ENCODE peak calls at places on chromosomes 4 and X, in ten cellular contexts. T is heart right ventricle; Q is CD8-positive, alpha-beta T cell; S is foreskin fibroblast; R is OCI-LY7; I is gastrocnemius medialis; B is choroid plexus epithelial cell; X is fibroblast of the aortic adventitia; Z is cardiac fibroblast; N is cardiac muscle cell. U is an unnamed sample.

GRCh38 chrX:2697741-2698294 is 6.7 kb downstream of the CD99 start:
- DNase-seq in Q (no peak), I (no peak), T (no peak), B (peak), N (no peak), X (peak), S (peak), R (peak), Z (no peak), U (peak)

GRCh38 chrX:56564182-56564885 is 907 bp downstream of the UBQLN2 start:
- DNase-seq in T (no peak), B (peak), N (peak), X (peak), Q (peak), Z (peak), R (peak), I (peak), S (peak), U (peak)

GRCh38 chrX:32530802-32531403 is 680.4 kb downstream of the DMD start:
- DNase-seq in Z (peak), N (peak), I (no peak), T (no peak), Q (no peak), B (peak), X (peak), S (peak), R (peak), U (peak)

GRCh38 chr4:69321153-69321729 is 41.0 kb downstream of the UGT2B28 start:
- DNase-seq in X (no peak), N (no peak), R (no peak), Q (no peak), B (no peak), I (no peak), Z (no peak), T (no peak), S (no peak), U (no peak)

GRCh38 chr4:65089666-65090065 is 580.6 kb downstream of the EPHA5 start:
- DNase-seq in X (peak), B (peak), Q (no peak), R (no peak), Z (peak), T (no peak), I (no peak), S (no peak), N (peak), U (peak)

GRCh38 chr4:168437192-168437938 is 42.9 kb downstream of the DDX60L start:
- DNase-seq in Q (no peak), X (no peak), B (no peak), R (no peak), T (no peak), N (no peak), S (no peak), I (no peak), Z (no peak), U (no peak)

GRCh38 chrX:56978172-56978571 is 17.2 kb downstream of the SPIN3 start:
- DNase-seq in Z (peak), I (peak), T (peak), X (peak), B (peak), Q (peak), S (peak), N (peak), R (peak), U (peak)

GRCh38 chr4:7924570-7924969 is 15.1 kb downstream of the AFAP1 start:
- DNase-seq in I (no peak), N (no peak), T (no peak), R (no peak), X (no peak), B (peak), S (no peak), Q (no peak), Z (no peak), U (no peak)

GRCh38 chrX:41475611-41476241 is 28.6 kb downstream of the NYX start:
- DNase-seq in Q (no peak), B (peak), N (no peak), Z (no peak), X (no peak), R (no peak), S (no peak), I (no peak), T (no peak), U (peak)

GRCh38 chr4:114383721-114384120 is 214.9 kb upstream of the UGT8 start:
- DNase-seq in Q (no peak), S (peak), B (peak), T (no peak), X (peak), I (no peak), N (peak), R (no peak), Z (peak), U (peak)

GRCh38 chr4:73257995-73258667 is 467 bp downstream of the ANKRD17 start:
- DNase-seq in R (peak), T (peak), Q (no peak), X (peak), I (peak), N (peak), Z (peak), S (peak), B (peak), U (peak)

GRCh38 chr4:150156543-150156942 is 78.3 kb downstream of the DCLK2 start:
- DNase-seq in X (no peak), T (no peak), N (no peak), Z (no peak), R (no peak), B (no peak), S (no peak), Q (no peak), I (no peak), U (no peak)

GRCh38 chr4:26127851-26128337 is 192.9 kb upstream of the RBPJ start:
- DNase-seq in T (no peak), I (no peak), N (no peak), X (peak), R (no peak), B (no peak), S (peak), Z (no peak), Q (no peak), U (no peak)

GRCh38 chr4:2432004-2432403 is 13.2 kb downstream of the CFAP99 start:
- DNase-seq in I (no peak), R (no peak), X (no peak), B (no peak), Q (no peak), Z (no peak), N (no peak), T (no peak), S (no peak), U (no peak)

GRCh38 chrX:47283015-47283771 is 50.4 kb downstream of the USP11 start:
- DNase-seq in Q (no peak), X (peak), Z (peak), R (no peak), S (peak), T (peak), N (peak), B (peak), I (no peak), U (peak)

GRCh38 chrX:129043138-129043537 is 480.2 kb downstream of the SMARCA1 start:
- DNase-seq in R (no peak), S (no peak), N (no peak), I (no peak), Z (no peak), Q (no peak), T (no peak), X (no peak), B (no peak), U (no peak)

GRCh38 chrX:72011734-72012133 is 101.1 kb downstream of the NHSL2 start:
- DNase-seq in X (no peak), B (no peak), R (no peak), Z (no peak), T (no peak), S (no peak), I (no peak), N (no peak), Q (no peak), U (no peak)

GRCh38 chrX:31223817-31224216 is 152.0 kb upstream of the FTHL17 start:
- DNase-seq in I (peak), S (peak), Q (no peak), X (peak), Z (peak), B (peak), T (no peak), R (peak), N (peak), U (peak)

GRCh38 chr4:39278476-39278875 is 87.7 kb downstream of the RFC1 start:
- DNase-seq in T (no peak), I (no peak), B (no peak), Z (no peak), S (no peak), R (no peak), N (no peak), X (no peak), Q (no peak), U (no peak)

GRCh38 chr4:7607156-7607910 is 172.6 kb upstream of the PSAPL1 start:
- DNase-seq in B (peak), Q (no peak), I (no peak), X (no peak), R (no peak), S (no peak), Z (peak), N (peak), T (no peak), U (no peak)

GRCh38 chr4:186621959-186622553 is 66.7 kb upstream of the MTNR1A start:
- DNase-seq in S (peak), R (no peak), T (no peak), I (no peak), B (peak), Z (peak), Q (no peak), N (peak), X (peak), U (peak)

GRCh38 chr4:69095301-69095731 is 958 bp upstream of the UGT2B7 start:
- DNase-seq in B (peak), S (peak), X (peak), Q (no peak), R (no peak), T (no peak), Z (peak), N (no peak), I (no peak), U (peak)

GRCh38 chr4:36402008-36402758 is 120.8 kb downstream of the DTHD1 start:
- DNase-seq in R (no peak), T (no peak), N (no peak), X (no peak), Q (no peak), Z (no peak), I (no peak), S (no peak), B (no peak), U (no peak)

GRCh38 chrX:43357741-43358140 is 298.4 kb upstream of the MAOA start:
- DNase-seq in T (no peak), Z (no peak), I (no peak), N (no peak), X (no peak), S (no peak), Q (no peak), B (no peak), R (no peak), U (no peak)

GRCh38 chr4:15003891-15004700 is 1.8 kb downstream of the CPEB2 start:
- DNase-seq in T (peak), B (no peak), Q (peak), I (peak), N (peak), S (no peak), R (peak), X (no peak), Z (peak), U (no peak)

GRCh38 chr4:15002659-15003440 is 569 bp downstream of the CPEB2 start:
- DNase-seq in X (peak), N (peak), I (peak), Z (peak), R (peak), T (peak), B (peak), Q (peak), S (peak), U (peak)

GRCh38 chr4:15001248-15001824 is 945 bp upstream of the CPEB2 start:
- DNase-seq in B (peak), N (peak), Z (peak), I (peak), R (peak), Q (no peak), X (peak), T (peak), S (peak), U (peak)

GRCh38 chr4:15003441-15003890 is 1.2 kb downstream of the CPEB2 start:
- DNase-seq in T (peak), X (no peak), B (peak), R (peak), I (peak), Z (peak), Q (peak), N (peak), S (peak), U (peak)

DNA sequence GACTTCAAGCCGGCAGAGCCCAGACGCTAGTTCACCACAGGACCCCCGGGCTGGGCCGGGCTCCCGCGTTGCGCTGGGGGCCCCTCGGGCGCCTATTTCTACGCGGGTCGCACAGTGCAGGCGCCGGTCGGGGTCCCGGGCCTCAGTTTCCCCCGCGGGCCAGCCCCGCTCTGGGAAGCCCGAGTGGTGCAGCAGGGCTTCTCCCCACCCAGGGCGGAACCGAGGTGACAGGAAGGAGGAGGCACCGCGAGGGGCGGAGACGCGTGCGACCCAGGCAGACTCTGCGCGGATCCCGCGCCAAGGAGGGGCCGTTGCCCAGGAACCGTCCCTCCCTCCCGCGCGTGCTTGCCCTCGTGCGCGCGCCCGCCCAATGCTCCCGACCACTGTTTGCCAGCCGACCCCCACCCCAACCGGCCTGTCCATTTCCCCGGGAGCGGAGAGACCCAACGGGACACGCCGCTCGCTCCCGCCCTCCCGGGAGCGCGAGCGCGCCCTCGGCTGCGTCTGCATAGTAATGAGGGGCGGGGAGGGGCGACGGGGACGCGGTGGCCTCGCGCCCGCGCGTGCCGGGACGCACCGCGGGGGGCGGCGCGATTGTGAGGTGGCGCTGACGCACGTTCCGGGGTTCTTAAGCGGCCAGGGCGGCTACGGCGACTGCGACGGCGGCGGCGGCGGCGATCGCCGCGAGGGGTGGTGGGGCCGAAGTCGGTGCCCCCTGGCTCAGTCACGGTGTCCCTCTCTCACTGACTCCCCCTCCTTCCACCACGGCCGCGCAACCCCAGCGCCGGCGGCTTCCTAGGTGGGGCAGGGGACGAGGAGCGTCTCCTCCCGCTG is at the start of gene CPEB2:
- DNase-seq in I (peak), T (peak), B (peak), S (peak), X (peak), R (peak), N (peak), Z (peak), Q (peak), U (peak)
- TF ChIP-seq CTCF in I (no peak), T (no peak), B (no peak), S (no peak), X (no peak), R (no peak), N (no peak), Z (no peak), Q (no peak), U (no peak)

GRCh38 chrX:10158279-10158939 is 1.6 kb downstream of the CLCN4 start:
- DNase-seq in R (peak), Z (no peak), S (peak), I (no peak), B (no peak), Q (no peak), T (no peak), N (no peak), X (no peak), U (no peak)

GRCh38 chrX:10156199-10157031 is at the start of gene CLCN4:
- DNase-seq in S (peak), B (peak), X (peak), Q (no peak), I (peak), R (peak), Z (peak), N (peak), T (peak), U (peak)

GRCh38 chrX:10155137-10155536 is 1.6 kb upstream of the CLCN4 start:
- DNase-seq in R (no peak), Q (no peak), X (no peak), I (no peak), N (no peak), B (no peak), S (no peak), T (no peak), Z (no peak), U (no peak)

GRCh38 chrX:10157545-10157944 is 770 bp downstream of the CLCN4 start:
- DNase-seq in X (peak), S (peak), Z (peak), Q (no peak), N (peak), T (no peak), I (no peak), B (peak), R (no peak), U (peak)

DNA sequence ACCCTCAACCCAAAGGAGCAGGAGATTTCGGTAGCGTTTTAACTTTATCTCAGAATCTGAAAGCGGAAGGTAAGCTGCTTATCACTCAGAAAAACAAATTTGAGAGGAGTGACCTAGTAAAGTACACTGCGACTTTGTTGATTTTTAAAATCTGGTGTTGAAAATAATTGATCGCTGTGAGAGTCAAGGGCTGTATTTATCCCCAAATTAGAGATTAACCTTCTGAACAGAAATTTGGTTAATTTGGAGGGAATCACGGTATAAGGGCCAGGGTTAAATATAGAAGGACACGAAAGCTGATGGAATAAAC is 212 bp downstream of the CLCN4 start:
- DNase-seq in Z (no peak), T (no peak), X (no peak), N (no peak), I (no peak), Q (no peak), B (no peak), R (no peak), S (no peak), U (no peak)
- H3K4me3 ChIP-seq in Z (peak), T (peak), X (peak), N (peak), I (peak), Q (no peak), B (peak), R (peak), S (peak), U (peak)

GRCh38 chrX:53241558-53241957 is 16.6 kb upstream of the KDM5C start:
- DNase-seq in B (no peak), Q (no peak), N (no peak), R (no peak), T (no peak), S (no peak), I (no peak), X (no peak), Z (no peak), U (no peak)

GRCh38 chrX:53246231-53246630 is 21.2 kb upstream of the KDM5C start:
- DNase-seq in B (no peak), S (no peak), T (no peak), I (no peak), R (no peak), Z (no peak), X (no peak), Q (no peak), N (no peak), U (no peak)

GRCh38 chrX:53242310-53242709 is 17.3 kb upstream of the KDM5C start:
- DNase-seq in Z (no peak), S (no peak), R (no peak), N (no peak), B (no peak), T (no peak), Q (no peak), X (no peak), I (no peak), U (no peak)

GRCh38 chrX:53247928-53248327 is 22.9 kb upstream of the KDM5C start:
- DNase-seq in T (no peak), I (no peak), N (no peak), S (no peak), Z (no peak), B (no peak), X (no peak), Q (no peak), R (no peak), U (no peak)

GRCh38 chrX:53244610-53245009 is 19.6 kb upstream of the KDM5C start:
- DNase-seq in N (no peak), S (peak), T (no peak), R (no peak), Z (no peak), B (no peak), Q (no peak), I (no peak), X (no peak), U (no peak)
- TF ChIP-seq CTCF in N (peak), S (no peak), T (no peak), R (peak), Z (peak), B (peak), Q (peak), I (no peak), X (peak), U (peak)

GRCh38 chr4:125994024-125994423 is 679.3 kb downstream of the FAT4 start:
- DNase-seq in R (no peak), B (no peak), X (peak), Z (no peak), S (peak), T (no peak), I (no peak), N (no peak), Q (no peak), U (peak)
- H3K4me3 ChIP-seq in R (no peak), B (no peak), X (no peak), Z (no peak), S (no peak), T (no peak), I (no peak), N (no peak), Q (no peak), U (no peak)

GRCh38 chr4:151228196-151229119 is 48.5 kb upstream of the PRSS48 start:
- DNase-seq in I (no peak), N (peak), Z (peak), R (no peak), X (peak), B (peak), T (no peak), S (peak), Q (no peak), U (peak)
- TF ChIP-seq CTCF in I (no peak), N (no peak), Z (no peak), R (no peak), X (no peak), B (no peak), T (no peak), S (no peak), Q (no peak), U (no peak)

GRCh38 chr4:94562285-94562684 is 110.5 kb downstream of the PDLIM5 start:
- DNase-seq in I (no peak), Z (no peak), S (no peak), B (no peak), R (no peak), X (no peak), N (no peak), T (no peak), Q (no peak), U (no peak)
- H3K4me3 ChIP-seq in I (no peak), Z (no peak), S (no peak), B (no peak), R (no peak), X (no peak), N (no peak), T (no peak), Q (no peak), U (no peak)

DNA sequence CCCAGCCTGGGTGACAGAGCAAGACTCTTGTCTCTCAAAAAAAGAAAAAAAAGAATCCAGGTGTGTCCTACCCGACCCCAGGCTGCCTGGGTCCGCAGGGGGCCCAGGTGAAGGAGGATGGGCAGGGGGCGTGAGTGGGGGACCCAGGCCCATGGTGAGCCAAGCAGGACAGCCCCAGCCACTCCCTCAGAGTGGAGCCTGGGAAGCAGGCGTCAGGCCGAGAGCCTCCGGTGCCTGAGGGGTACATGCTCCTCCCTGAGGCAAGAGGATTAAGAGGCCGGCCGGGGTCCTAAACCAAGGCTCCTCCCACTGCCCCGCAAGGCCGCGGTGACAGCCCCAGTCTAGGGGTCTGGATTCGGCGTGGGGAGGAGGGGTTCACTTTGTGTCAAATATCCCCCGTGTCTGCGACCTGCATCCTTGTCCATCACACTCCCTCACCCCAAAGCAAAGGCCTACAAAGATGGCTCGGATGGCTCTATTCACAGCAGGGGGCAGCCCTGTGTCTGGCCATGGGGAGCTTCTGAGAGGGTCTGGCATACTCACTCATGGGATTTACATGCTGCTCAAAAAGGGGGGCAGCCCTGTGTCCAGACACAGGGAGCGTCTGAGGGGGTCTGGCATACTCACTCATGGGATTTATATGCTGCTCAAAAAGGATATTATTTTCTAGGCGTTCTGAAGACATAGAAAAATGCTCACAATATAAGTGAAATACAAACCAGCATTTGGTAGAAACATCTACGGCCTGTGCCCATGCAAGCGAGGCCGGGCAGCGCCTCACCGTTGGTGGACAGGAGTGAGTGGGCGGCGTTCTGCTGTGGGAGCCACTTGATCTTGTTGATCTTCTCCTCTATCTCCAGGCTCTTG is 94.6 kb downstream of the PPP2R2C start:
- DNase-seq in S (no peak), I (no peak), R (no peak), N (no peak), B (no peak), Q (no peak), X (no peak), Z (no peak), T (no peak), U (no peak)
- TF ChIP-seq CTCF in S (no peak), I (no peak), R (no peak), N (no peak), B (no peak), Q (no peak), X (no peak), Z (no peak), T (no peak), U (no peak)

U was measured in fibroblast of villous mesenchyme.